ENCODE peak calls at places on chromosomes 7 and 10, in ten cellular contexts. N is stimulated activated CD8-positive, alpha-beta memory T cell treated with anti-CD3 and anti-CD28 coated beads, Interleukin-12 subunit alpha, Interleukin-12 subunit beta, amount 100 ng/mL, for 1 hour; S is activated CD4-positive, alpha-beta T cell treated with anti-CD3 and anti-CD28 coated beads, Interleukin-2, amount 50 U/mL, for 1 hour; L is uterus; U is tibial artery; A is GM23248; T is amniotic stem cell; M is KBM-7; J is left colon; F is GOT3. R is an unnamed sample.
A peak's percentile ranks its signal among the peaks of the same experiment; 100 is the strongest.

GRCh38 chr10:70052462-70053211 is at the start of gene MACROH2A2:
- DNase-seq in U (peak; percentile 74), T (peak; percentile 66), F (no peak), M (no peak), L (peak; percentile 62), N (no peak), S (no peak), A (peak; percentile 74), J (peak; percentile 57), R (no peak)

GRCh38 chr7:91248996-91249395 is 15.2 kb upstream of the FZD1 start:
- DNase-seq in J (no peak), U (no peak), L (no peak), M (no peak), A (no peak), F (no peak), T (no peak), N (no peak), S (no peak), R (no peak)

GRCh38 chr7:30778246-30779025 is 7.2 kb downstream of the MINDY4 start:
- DNase-seq in U (no peak), S (no peak), F (no peak), A (peak; percentile 30), L (no peak), J (no peak), T (peak; percentile 76), M (no peak), N (no peak), R (no peak)

GRCh38 chr7:87833130-87833529 is 43.0 kb downstream of the SLC25A40 start:
- DNase-seq in N (no peak), U (no peak), F (no peak), L (no peak), T (no peak), A (no peak), S (no peak), M (no peak), J (no peak), R (no peak)

GRCh38 chr7:50359995-50360925 is 55.7 kb downstream of the IKZF1 start:
- DNase-seq in J (no peak), S (peak; percentile 79), A (peak; percentile 7), T (no peak), L (no peak), U (no peak), F (no peak), M (no peak), N (peak; percentile 62), R (no peak)

GRCh38 chr10:110872984-110873569 is 1.3 kb downstream of the PDCD4 start:
- DNase-seq in M (peak; percentile 34), L (no peak), A (peak; percentile 23), U (no peak), S (no peak), T (no peak), N (no peak), F (no peak), J (no peak), R (no peak)

GRCh38 chr7:125857606-125858005 is 928.0 kb upstream of the POT1 start:
- DNase-seq in M (no peak), L (no peak), S (no peak), U (no peak), J (no peak), N (no peak), F (no peak), A (no peak), T (no peak), R (no peak)

GRCh38 chr10:49360271-49361177 is 35.4 kb downstream of the DRGX start:
- DNase-seq in T (no peak), U (no peak), J (no peak), S (no peak), A (no peak), L (no peak), M (no peak), N (no peak), F (no peak), R (no peak)

GRCh38 chr10:17708806-17709205 is 43.2 kb upstream of the TMEM236 start:
- DNase-seq in J (no peak), M (no peak), U (no peak), T (no peak), L (no peak), N (no peak), S (no peak), A (no peak), F (no peak), R (no peak)

GRCh38 chr10:34698979-34699378 is 116.1 kb downstream of the PARD3 start:
- DNase-seq in S (no peak), N (no peak), T (peak; percentile 22), F (no peak), L (no peak), A (peak; percentile 76), U (no peak), M (no peak), J (no peak), R (no peak)

GRCh38 chr10:69872326-69872725 is 70.6 kb downstream of the COL13A1 start:
- DNase-seq in J (no peak), T (no peak), A (no peak), S (no peak), L (no peak), F (no peak), U (no peak), M (no peak), N (no peak), R (no peak)

GRCh38 chr7:13055732-13056369 is 368.4 kb downstream of the ARL4A start:
- DNase-seq in L (no peak), T (no peak), M (peak; percentile 66), S (no peak), U (no peak), N (no peak), A (no peak), J (no peak), F (no peak), R (no peak)

GRCh38 chr10:106625761-106626160 is 538.7 kb downstream of the SORCS1 start:
- DNase-seq in U (no peak), A (no peak), J (no peak), T (no peak), N (no peak), S (no peak), F (no peak), L (no peak), M (no peak), R (no peak)

GRCh38 chr7:28937593-28937992 is 20.5 kb downstream of the TRIL start:
- DNase-seq in F (no peak), N (no peak), U (no peak), J (no peak), L (no peak), T (no peak), S (no peak), A (no peak), M (no peak), R (no peak)

GRCh38 chr10:129079705-129080104 is 387.3 kb upstream of the MGMT start:
- DNase-seq in N (no peak), M (no peak), A (no peak), J (peak; percentile 30), S (no peak), U (no peak), L (no peak), T (no peak), F (no peak), R (no peak)

GRCh38 chr7:1616741-1617140 is 46.9 kb upstream of the PSMG3 start:
- DNase-seq in U (no peak), L (no peak), J (no peak), F (no peak), S (no peak), M (no peak), T (no peak), N (no peak), A (no peak), R (no peak)

GRCh38 chr7:154765118-154765517 is 237.8 kb downstream of the PAXIP1 start:
- DNase-seq in M (no peak), A (no peak), L (no peak), S (no peak), F (no peak), J (no peak), N (no peak), T (no peak), U (no peak), R (no peak)

GRCh38 chr7:150383710-150384397 is 4.7 kb downstream of the ZNF775 start:
- DNase-seq in J (peak; percentile 84), U (peak; percentile 54), S (no peak), L (no peak), M (no peak), T (no peak), N (no peak), A (no peak), F (no peak), R (no peak)

GRCh38 chr10:79342811-79343541 is 4.3 kb upstream of the PPIF start:
- DNase-seq in F (no peak), L (no peak), S (no peak), U (peak; percentile 59), N (no peak), T (no peak), A (peak; percentile 55), M (no peak), J (peak; percentile 50), R (no peak)

GRCh38 chr7:77265666-77266065 is 66.0 kb upstream of the FGL2 start:
- DNase-seq in U (no peak), S (no peak), L (no peak), M (no peak), T (no peak), A (no peak), F (no peak), J (no peak), N (no peak), R (no peak)

GRCh38 chr7:38220452-38220851 is 42.4 kb downstream of the STARD3NL start:
- DNase-seq in F (no peak), T (no peak), A (no peak), U (no peak), N (no peak), S (no peak), L (no peak), J (no peak), M (no peak), R (no peak)

GRCh38 chr10:36254191-36254590 is 612.1 kb upstream of the FZD8 start:
- DNase-seq in F (no peak), T (no peak), M (no peak), U (peak; percentile 72), J (peak; percentile 22), S (no peak), N (no peak), L (peak; percentile 78), A (peak; percentile 31), R (no peak)

GRCh38 chr7:75888464-75889222 is 9.8 kb downstream of the RHBDD2 start:
- DNase-seq in S (no peak), J (no peak), F (no peak), L (no peak), N (no peak), A (no peak), T (no peak), M (no peak), U (peak; percentile 79), R (no peak)

GRCh38 chr7:151923097-151923876 is 33.0 kb upstream of the GALNTL5 start:
- DNase-seq in T (no peak), U (peak; percentile 71), F (no peak), M (no peak), N (no peak), J (peak; percentile 25), S (no peak), A (peak; percentile 17), L (no peak), R (no peak)

GRCh38 chr7:128366290-128366689 is 4.8 kb upstream of the PRRT4 start:
- DNase-seq in U (no peak), S (no peak), M (no peak), F (no peak), T (no peak), J (peak; percentile 21), L (no peak), N (no peak), A (no peak), R (no peak)

GRCh38 chr10:17144757-17145156 is 15.1 kb upstream of the CUBN start:
- DNase-seq in F (no peak), S (no peak), M (no peak), A (peak; percentile 41), T (no peak), U (no peak), N (no peak), L (no peak), J (peak; percentile 14), R (no peak)

GRCh38 chr7:8068892-8069686 is 100.5 kb downstream of the GLCCI1 start:
- DNase-seq in F (no peak), T (no peak), N (no peak), L (no peak), J (no peak), M (no peak), U (no peak), S (no peak), A (no peak), R (no peak)

GRCh38 chr7:134844200-134844599 is 64.8 kb downstream of the CALD1 start:
- DNase-seq in J (no peak), T (no peak), N (no peak), U (no peak), M (no peak), F (no peak), S (no peak), L (no peak), A (no peak), R (no peak)